ENCODE peak calls at places on chromosome 12, in six cellular contexts. S, U, M, C, L and H are unnamed samples.

GRCh38 chr12:124506145-124506831 is 61.1 kb downstream of the NCOR2 start:
- DNase-seq in S (no peak), U (peak), M (no peak), C (no peak), L (no peak), H (no peak)

GRCh38 chr12:23204933-23205778 is 580.2 kb downstream of the ETNK1 start:
- DNase-seq in S (peak), U (peak), M (no peak), C (peak), L (peak), H (peak)

GRCh38 chr12:33830070-33830469 is 192.2 kb upstream of the ALG10 start:
- DNase-seq in S (no peak), U (no peak), M (no peak), C (no peak), L (no peak), H (no peak)

GRCh38 chr12:71233083-71233482 is 75.3 kb upstream of the TSPAN8 start:
- DNase-seq in S (no peak), U (no peak), M (no peak), C (no peak), L (no peak), H (no peak)

GRCh38 chr12:124655317-124656213 is 88.2 kb upstream of the NCOR2 start:
- DNase-seq in S (no peak), U (no peak), M (peak), C (no peak), L (no peak), H (no peak)

GRCh38 chr12:77060136-77060882 is 5.1 kb downstream of the E2F7 start:
- DNase-seq in S (no peak), U (no peak), M (no peak), C (peak), L (no peak), H (no peak)

GRCh38 chr12:42756841-42757661 is 167.5 kb upstream of the PRICKLE1 start:
- DNase-seq in S (no peak), U (no peak), M (peak), C (no peak), L (no peak), H (no peak)

GRCh38 chr12:47192046-47192445 is 112.3 kb upstream of the AMIGO2 start:
- DNase-seq in S (no peak), U (no peak), M (no peak), C (no peak), L (no peak), H (no peak)

GRCh38 chr12:92570056-92570753 is 132.6 kb upstream of the PLEKHG7 start:
- DNase-seq in S (peak), U (peak), M (no peak), C (peak), L (no peak), H (no peak)

GRCh38 chr12:27424631-27425230 is 21.8 kb upstream of the SMCO2 start:
- DNase-seq in S (peak), U (peak), M (no peak), C (no peak), L (no peak), H (no peak)

GRCh38 chr12:958449-959123 is 9.1 kb upstream of the RAD52 start:
- DNase-seq in S (no peak), U (no peak), M (no peak), C (peak), L (no peak), H (no peak)

GRCh38 chr12:75705749-75706719 is 194.6 kb upstream of the KRR1 start:
- DNase-seq in S (no peak), U (peak), M (no peak), C (no peak), L (no peak), H (no peak)

GRCh38 chr12:56362130-56363059 is at the start of gene APOF:
- DNase-seq in S (peak), U (no peak), M (no peak), C (no peak), L (no peak), H (no peak)

GRCh38 chr12:56361487-56362129 is 1.0 kb downstream of the APOF start:
- DNase-seq in S (no peak), U (no peak), M (no peak), C (no peak), L (no peak), H (no peak)

GRCh38 chr12:56358836-56359532 is 923 bp downstream of the STAT2 start:
- DNase-seq in S (no peak), U (no peak), M (no peak), C (no peak), L (no peak), H (no peak)

DNA sequence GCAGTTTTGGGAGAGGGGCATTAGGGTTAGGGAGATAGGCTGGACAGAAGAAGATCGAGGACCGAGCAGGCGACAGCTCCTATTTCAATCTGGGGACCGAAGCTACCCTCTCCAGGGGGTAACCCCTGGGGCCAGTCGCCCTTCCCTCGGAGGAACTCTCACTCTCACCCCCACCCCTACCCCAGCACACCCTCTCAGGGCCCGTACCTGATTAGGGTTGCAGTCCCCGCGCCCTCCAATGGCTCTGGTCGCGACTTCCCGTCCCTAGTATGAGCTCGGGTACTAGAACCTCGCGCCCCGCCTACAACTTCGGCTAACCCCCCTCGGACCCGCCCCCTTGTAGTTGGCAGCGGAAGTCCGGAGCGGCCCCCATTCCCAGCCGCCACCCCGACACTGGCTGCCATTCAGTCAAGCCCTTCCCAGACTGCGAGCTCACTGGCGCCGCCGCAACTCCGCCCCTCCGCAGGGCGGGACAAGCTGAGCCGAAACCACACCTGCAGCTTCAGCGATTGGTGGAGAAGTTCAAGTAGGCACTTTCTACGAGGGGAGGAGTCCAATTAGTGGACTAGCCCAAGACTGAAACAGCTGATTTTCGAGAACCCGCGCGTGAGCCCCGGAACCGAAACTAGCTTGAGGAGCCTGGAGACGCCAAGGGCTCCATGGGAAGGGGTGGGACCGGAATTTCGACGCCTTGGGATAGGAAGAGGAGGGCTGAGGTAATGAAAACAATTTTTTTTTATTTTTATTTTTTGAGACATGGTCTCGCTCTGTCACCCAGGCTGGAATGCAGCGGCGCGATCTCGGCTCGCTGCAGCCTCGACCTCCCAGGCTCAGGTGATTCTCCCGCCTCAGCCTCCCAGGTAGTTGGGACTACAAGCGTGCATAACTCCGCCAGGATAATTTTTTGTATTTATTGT is at the start of gene STAT2:
- DNase-seq in S (peak), U (peak), M (peak), C (peak), L (peak), H (peak)
- TF ChIP-seq POLR2A in S (peak), U (peak), M (peak), C (peak), L (peak), H (peak)

GRCh38 chr12:113332688-113333087 is 2.2 kb downstream of the SLC8B1 start:
- DNase-seq in S (no peak), U (no peak), M (no peak), C (no peak), L (no peak), H (no peak)

GRCh38 chr12:113333877-113334785 is 778 bp downstream of the SLC8B1 start:
- DNase-seq in S (no peak), U (no peak), M (no peak), C (no peak), L (no peak), H (no peak)

GRCh38 chr12:113333111-113333750 is 1.7 kb downstream of the SLC8B1 start:
- DNase-seq in S (no peak), U (no peak), M (no peak), C (no peak), L (no peak), H (no peak)

GRCh38 chr12:113330505-113330904 is 4.4 kb downstream of the SLC8B1 start:
- DNase-seq in S (no peak), U (peak), M (no peak), C (no peak), L (no peak), H (no peak)

GRCh38 chr12:113334786-113335539 is at the start of gene SLC8B1:
- DNase-seq in S (peak), U (peak), M (peak), C (no peak), L (peak), H (peak)
- TF ChIP-seq POLR2AphosphoS5 in S (peak), U (peak), M (peak), C (peak), L (no peak), H (no peak)

DNA sequence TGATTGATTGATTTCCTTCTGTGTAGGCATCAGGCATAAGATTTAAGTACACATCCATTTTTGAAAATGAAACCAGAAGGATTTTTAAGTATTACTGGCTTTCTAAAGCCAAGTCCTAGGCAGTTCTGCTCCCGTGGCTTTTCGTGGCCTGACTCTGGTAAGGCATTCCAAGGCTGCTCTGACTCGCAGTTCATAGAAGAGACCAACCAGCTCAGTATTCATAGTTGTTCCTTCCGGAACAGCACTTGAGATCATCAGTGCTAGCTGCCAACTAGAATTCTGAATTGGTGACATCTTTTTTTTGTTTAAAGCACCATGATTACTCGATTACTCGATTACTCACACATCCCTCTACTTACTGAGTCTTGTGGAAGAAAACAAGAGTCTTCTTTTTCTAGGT is 25.9 kb downstream of the SUDS3 start:
- DNase-seq in S (no peak), U (no peak), M (no peak), C (no peak), L (no peak), H (no peak)
- TF ChIP-seq TAF1 in S (no peak), U (no peak), M (no peak), C (no peak), L (no peak), H (no peak)

DNA sequence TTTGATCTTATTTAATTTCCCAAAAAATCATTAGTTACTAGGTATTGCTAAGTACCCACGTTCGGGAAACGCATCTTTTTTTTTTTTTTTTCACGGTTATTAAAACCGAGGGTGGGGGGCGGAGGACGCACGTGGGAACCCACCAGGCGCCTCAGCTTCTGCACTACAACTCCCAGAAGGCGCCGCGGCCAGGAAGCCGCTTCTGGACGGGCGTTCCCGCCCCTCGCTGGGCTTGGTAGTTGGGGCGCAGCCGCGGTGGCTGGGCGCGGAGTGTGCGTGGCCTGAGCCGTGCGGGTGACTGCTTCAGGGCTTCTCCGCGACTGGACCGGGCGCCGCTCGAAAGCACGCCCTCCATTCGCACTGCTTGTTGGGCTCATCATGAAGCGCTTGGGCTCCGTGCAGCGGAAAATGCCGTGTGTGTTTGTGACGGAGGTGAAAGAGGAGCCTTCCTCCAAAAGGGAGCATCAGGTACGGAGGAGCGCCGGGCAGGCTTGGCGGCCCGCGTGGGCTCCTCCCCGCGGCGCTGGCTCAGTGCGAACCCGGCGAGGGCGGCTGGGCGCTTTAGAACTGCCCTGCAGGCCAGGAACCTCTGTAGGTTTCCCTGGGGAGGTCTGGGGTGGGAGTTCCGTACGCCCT is 6.2 kb upstream of the C12orf50 start:
- DNase-seq in S (peak), U (peak), M (peak), C (peak), L (peak), H (peak)
- TF ChIP-seq POLR2A in S (peak), U (peak), M (peak), C (peak), L (peak), H (peak)

GRCh38 chr12:32548691-32549412 is 130.2 kb upstream of the DNM1L start:
- DNase-seq in S (no peak), U (no peak), M (no peak), C (no peak), L (no peak), H (no peak)
- TF ChIP-seq POLR2AphosphoS5 in S (no peak), U (no peak), M (no peak), C (no peak), L (no peak), H (no peak)